ENCODE peak calls at places on chromosomes 1 and 21, in four cellular contexts. One of them, this sample, is unnamed.

GRCh38 chr1:168121314-168122029 is 15.3 kb downstream of the GPR161 start:
- DNase-seq in HepG2: no peak
- DNase-seq in SK-N-SH: no peak
- DNase-seq in K562: no peak
- DNase-seq in this sample: no peak

GRCh38 chr1:199279872-199280649 is 641.2 kb downstream of the PTPRC start:
- DNase-seq in HepG2: no peak
- DNase-seq in K562: no peak
- DNase-seq in SK-N-SH: no peak
- DNase-seq in this sample: no peak

GRCh38 chr1:225911207-225912130 is 12.6 kb downstream of the PYCR2 start:
- DNase-seq in SK-N-SH: peak; percentile 0
- DNase-seq in K562: no peak
- DNase-seq in HepG2: peak; percentile 17
- DNase-seq in this sample: peak; percentile 34

GRCh38 chr1:198939286-198939685 is 300.4 kb downstream of the PTPRC start:
- DNase-seq in SK-N-SH: no peak
- DNase-seq in K562: no peak
- DNase-seq in HepG2: no peak
- DNase-seq in this sample: no peak

GRCh38 chr1:197690074-197690473 is 85.2 kb downstream of the DENND1B start:
- DNase-seq in SK-N-SH: no peak
- DNase-seq in HepG2: no peak
- DNase-seq in K562: peak; percentile 37
- DNase-seq in this sample: no peak

GRCh38 chr21:36388835-36389234 is 3.6 kb downstream of the CHAF1B start:
- DNase-seq in HepG2: no peak
- DNase-seq in SK-N-SH: peak; percentile 49
- DNase-seq in K562: no peak
- DNase-seq in this sample: no peak

GRCh38 chr1:84687703-84688460 is 2.4 kb downstream of the SSX2IP start:
- DNase-seq in K562: peak; percentile 39
- DNase-seq in HepG2: no peak
- DNase-seq in SK-N-SH: no peak
- DNase-seq in this sample: no peak

GRCh38 chr1:202117898-202118371 is 4.8 kb upstream of the GPR37L1 start:
- DNase-seq in HepG2: peak; percentile 56
- DNase-seq in SK-N-SH: no peak
- DNase-seq in K562: peak; percentile 87
- DNase-seq in this sample: no peak

GRCh38 chr1:87853576-87854351 is 525.1 kb downstream of the LMO4 start:
- DNase-seq in K562: peak; percentile 41
- DNase-seq in HepG2: no peak
- DNase-seq in SK-N-SH: no peak
- DNase-seq in this sample: no peak

GRCh38 chr1:22108343-22109135 is 34.4 kb downstream of the WNT4 start:
- DNase-seq in SK-N-SH: peak; percentile 57
- DNase-seq in K562: no peak
- DNase-seq in HepG2: no peak
- DNase-seq in this sample: no peak

GRCh38 chr1:223700942-223701637 is 11.2 kb upstream of the CAPN2 start:
- DNase-seq in K562: peak; percentile 93
- DNase-seq in HepG2: peak; percentile 32
- DNase-seq in SK-N-SH: no peak
- DNase-seq in this sample: peak; percentile 90

GRCh38 chr1:76402128-76402527 is 327.6 kb downstream of the ST6GALNAC3 start:
- DNase-seq in SK-N-SH: no peak
- DNase-seq in K562: no peak
- DNase-seq in HepG2: no peak
- DNase-seq in this sample: no peak

GRCh38 chr1:2861143-2861987 is 59.9 kb upstream of the TTC34 start:
- DNase-seq in HepG2: no peak
- DNase-seq in SK-N-SH: no peak
- DNase-seq in K562: no peak
- DNase-seq in this sample: no peak

GRCh38 chr1:57468661-57469523 is 45.0 kb upstream of the DAB1 start:
- DNase-seq in HepG2: no peak
- DNase-seq in SK-N-SH: no peak
- DNase-seq in K562: no peak
- DNase-seq in this sample: no peak

GRCh38 chr1:205493241-205494085 is 11.0 kb upstream of the CDK18 start:
- DNase-seq in K562: no peak
- DNase-seq in SK-N-SH: peak; percentile 57
- DNase-seq in HepG2: peak; percentile 41
- DNase-seq in this sample: no peak

GRCh38 chr1:72649974-72650373 is 367.6 kb upstream of the NEGR1 start:
- DNase-seq in HepG2: no peak
- DNase-seq in SK-N-SH: no peak
- DNase-seq in K562: no peak
- DNase-seq in this sample: no peak

GRCh38 chr1:228958741-228959140 is 223.5 kb downstream of the RHOU start:
- DNase-seq in SK-N-SH: no peak
- DNase-seq in K562: no peak
- DNase-seq in HepG2: no peak
- DNase-seq in this sample: no peak

GRCh38 chr1:207463021-207463420 is 8.9 kb downstream of the CR2 start:
- DNase-seq in HepG2: no peak
- DNase-seq in SK-N-SH: no peak
- DNase-seq in K562: no peak
- DNase-seq in this sample: no peak

GRCh38 chr1:230254265-230254664 is 171.9 kb downstream of the PGBD5 start:
- DNase-seq in K562: no peak
- DNase-seq in SK-N-SH: no peak
- DNase-seq in HepG2: peak; percentile 9
- DNase-seq in this sample: no peak

GRCh38 chr1:79663916-79664315 is 657.4 kb upstream of the ADGRL4 start:
- DNase-seq in HepG2: no peak
- DNase-seq in K562: no peak
- DNase-seq in SK-N-SH: no peak
- DNase-seq in this sample: no peak

GRCh38 chr21:30193201-30193600 is 22.7 kb downstream of the CLDN8 start:
- DNase-seq in K562: no peak
- DNase-seq in SK-N-SH: no peak
- DNase-seq in HepG2: no peak
- DNase-seq in this sample: no peak

GRCh38 chr1:194846488-194846887 is 1660.1 kb upstream of the B3GALT2 start:
- DNase-seq in HepG2: no peak
- DNase-seq in K562: no peak
- DNase-seq in SK-N-SH: no peak
- DNase-seq in this sample: no peak

GRCh38 chr21:15421947-15422346 is 307.8 kb upstream of the USP25 start:
- DNase-seq in HepG2: no peak
- DNase-seq in SK-N-SH: no peak
- DNase-seq in K562: no peak
- DNase-seq in this sample: no peak

GRCh38 chr1:243646841-243647240 is 203.2 kb downstream of the AKT3 start:
- DNase-seq in SK-N-SH: no peak
- DNase-seq in K562: no peak
- DNase-seq in HepG2: no peak
- DNase-seq in this sample: no peak

GRCh38 chr1:19169642-19170041 is 40.4 kb downstream of the UBR4 start:
- DNase-seq in K562: peak; percentile 44
- DNase-seq in SK-N-SH: no peak
- DNase-seq in HepG2: no peak
- DNase-seq in this sample: no peak

GRCh38 chr21:31252611-31253010 is 91.5 kb downstream of the TIAM1 start:
- DNase-seq in SK-N-SH: peak; percentile 49
- DNase-seq in K562: no peak
- DNase-seq in HepG2: no peak
- DNase-seq in this sample: no peak

GRCh38 chr1:85463666-85464496 is 1.1 kb downstream of the DDAH1 start:
- DNase-seq in SK-N-SH: peak; percentile 37
- DNase-seq in HepG2: peak; percentile 4
- DNase-seq in K562: no peak
- DNase-seq in this sample: no peak

GRCh38 chr21:39518055-39518844 is 66.5 kb downstream of the SH3BGR start:
- DNase-seq in K562: peak; percentile 82
- DNase-seq in SK-N-SH: peak; percentile 87
- DNase-seq in HepG2: peak; percentile 60
- DNase-seq in this sample: peak; percentile 71

GRCh38 chr1:164784960-164785359 is 226.0 kb downstream of the PBX1 start:
- DNase-seq in HepG2: no peak
- DNase-seq in SK-N-SH: no peak
- DNase-seq in K562: no peak
- DNase-seq in this sample: no peak

GRCh38 chr21:16572032-16572431 is 842.2 kb downstream of the USP25 start:
- DNase-seq in K562: no peak
- DNase-seq in SK-N-SH: no peak
- DNase-seq in HepG2: no peak
- DNase-seq in this sample: no peak

GRCh38 chr1:118783095-118783758 is 204.9 kb downstream of the TBX15 start:
- DNase-seq in SK-N-SH: no peak
- DNase-seq in K562: no peak
- DNase-seq in HepG2: no peak
- DNase-seq in this sample: no peak

GRCh38 chr1:162230096-162230495 is 146.6 kb downstream of the SPATA46 start:
- DNase-seq in K562: no peak
- DNase-seq in HepG2: no peak
- DNase-seq in SK-N-SH: no peak
- DNase-seq in this sample: peak; percentile 24

GRCh38 chr1:82704966-82705365 is 904.2 kb downstream of the ADGRL2 start:
- DNase-seq in HepG2: no peak
- DNase-seq in SK-N-SH: no peak
- DNase-seq in K562: no peak
- DNase-seq in this sample: no peak

GRCh38 chr1:224340711-224341384 is 10.9 kb upstream of the NVL start:
- DNase-seq in K562: no peak
- DNase-seq in HepG2: no peak
- DNase-seq in SK-N-SH: peak; percentile 67
- DNase-seq in this sample: no peak

GRCh38 chr1:154158307-154159125 is 3.6 kb upstream of the NUP210L start:
- DNase-seq in HepG2: no peak
- DNase-seq in K562: peak; percentile 40
- DNase-seq in SK-N-SH: no peak
- DNase-seq in this sample: no peak
- H3K4me1 ChIP-seq in HepG2: no peaks in the 10 kb centered on the region
- H3K4me1 ChIP-seq in K562: peaks cover 20% of the 10 kb centered on the region
- H3K4me1 ChIP-seq in SK-N-SH: no peaks in the 10 kb centered on the region
- H3K4me1 ChIP-seq in this sample: no peaks in the 10 kb centered on the region

GRCh38 chr1:26225033-26225831 is 8.8 kb upstream of the CEP85 start:
- DNase-seq in SK-N-SH: peak; percentile 87
- DNase-seq in HepG2: peak; percentile 84
- DNase-seq in K562: no peak
- DNase-seq in this sample: no peak

GRCh38 chr1:26224606-26225005 is 9.4 kb upstream of the CEP85 start:
- DNase-seq in K562: no peak
- DNase-seq in SK-N-SH: no peak
- DNase-seq in HepG2: no peak
- DNase-seq in this sample: no peak

GRCh38 chr1:26221094-26221493 is 12.9 kb upstream of the CEP85 start:
- DNase-seq in HepG2: no peak
- DNase-seq in SK-N-SH: no peak
- DNase-seq in K562: no peak
- DNase-seq in this sample: no peak

GRCh38 chr1:26218906-26219494 is 15.0 kb upstream of the CEP85 start:
- DNase-seq in HepG2: no peak
- DNase-seq in SK-N-SH: no peak
- DNase-seq in K562: no peak
- DNase-seq in this sample: no peak

GRCh38 chr1:26220199-26220912 is 13.6 kb upstream of the CEP85 start:
- DNase-seq in SK-N-SH: no peak
- DNase-seq in K562: no peak
- DNase-seq in HepG2: no peak
- DNase-seq in this sample: no peak
- TF ChIP-seq ELF1 in SK-N-SH: no peak
- TF ChIP-seq ELF1 in K562: no peak
- TF ChIP-seq ELF1 in HepG2: no peak
- TF ChIP-seq ELF1 in this sample: no peak

DNA sequence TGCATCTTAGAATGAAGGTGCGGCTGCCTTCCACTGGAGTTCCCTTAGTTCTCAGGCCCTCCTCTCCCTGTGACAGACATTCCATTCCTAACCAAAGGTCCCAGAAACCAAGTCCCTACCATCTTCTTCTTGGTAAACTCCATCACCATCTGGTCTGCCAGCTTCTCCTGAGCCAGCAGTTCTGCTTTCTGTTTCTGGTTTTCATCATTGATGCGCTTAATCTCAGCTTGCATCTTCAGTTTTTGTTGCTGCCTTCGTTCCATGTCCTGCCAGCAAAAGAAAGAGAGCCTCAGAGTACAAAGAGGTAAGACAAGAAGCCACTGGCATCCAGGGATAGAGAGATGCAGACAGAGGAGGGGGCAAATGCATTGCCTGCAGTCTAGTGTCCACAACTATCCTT is 18.0 kb upstream of the VSIG8 start:
- DNase-seq in HepG2: no peak
- DNase-seq in SK-N-SH: no peak
- DNase-seq in K562: no peak
- DNase-seq in this sample: no peak
- H3K4me1 ChIP-seq in HepG2: no peaks in the 10 kb centered on the region
- H3K4me1 ChIP-seq in SK-N-SH: peaks cover 14% of the 10 kb centered on the region
- H3K4me1 ChIP-seq in K562: peaks cover 4% of the 10 kb centered on the region
- H3K4me1 ChIP-seq in this sample: peaks cover 21% of the 10 kb centered on the region

GRCh38 chr1:15406911-15407559 is 2.7 kb upstream of the EFHD2 start:
- DNase-seq in HepG2: no peak
- DNase-seq in K562: no peak
- DNase-seq in SK-N-SH: no peak
- DNase-seq in this sample: no peak
- TF ChIP-seq ELF1 in HepG2: no peak
- TF ChIP-seq ELF1 in K562: no peak
- TF ChIP-seq ELF1 in SK-N-SH: no peak
- TF ChIP-seq ELF1 in this sample: no peak